ENCODE peak calls at places on chromosomes 12 and 14, in nine cellular contexts. X is astrocyte of the cerebellum; N is T-helper 9 cell; R is C1 segment of cervical spinal cord; F is activated CD4-positive, CD25-positive, alpha-beta regulatory T cell; Y is stimulated activated naive CD8-positive, alpha-beta T cell treated with anti-CD3 and anti-CD28 coated beads, Interleukin-15, amount 100 ng/mL, for 72 hours; A is GDM1; T is H4; C is T-cell. V is an unnamed sample.

GRCh38 chr14:102183922-102184677 is 44.4 kb downstream of the WDR20 start:
- DNase-seq in Y (no peak), X (no peak), F (no peak), N (no peak), C (no peak), T (no peak), A (no peak), R (no peak), V (peak)

GRCh38 chr12:1836241-1836803 is 16.0 kb downstream of the LRTM2 start:
- DNase-seq in C (no peak), Y (no peak), X (no peak), F (no peak), A (no peak), T (no peak), N (no peak), R (no peak), V (no peak)

GRCh38 chr12:63978519-63978918 is 134.0 kb downstream of the SRGAP1 start:
- DNase-seq in Y (no peak), T (no peak), A (no peak), R (no peak), F (no peak), N (no peak), C (no peak), X (peak), V (no peak)

GRCh38 chr14:100059433-100059781 is 5.8 kb upstream of the EVL start:
- DNase-seq in F (no peak), C (no peak), R (no peak), N (no peak), Y (no peak), X (no peak), T (no peak), A (no peak), V (no peak)

GRCh38 chr12:29518407-29518806 is 20.9 kb upstream of the OVCH1 start:
- DNase-seq in N (no peak), F (no peak), C (no peak), A (no peak), X (no peak), T (no peak), Y (no peak), R (no peak), V (no peak)

GRCh38 chr14:68535404-68536024 is 257.4 kb downstream of the ZFP36L1 start:
- DNase-seq in R (no peak), A (no peak), F (no peak), N (no peak), C (no peak), T (no peak), Y (no peak), X (no peak), V (no peak)

GRCh38 chr14:101706509-101707284 is 54.8 kb upstream of the PPP2R5C start:
- DNase-seq in C (no peak), N (no peak), F (no peak), A (no peak), R (no peak), Y (peak), T (no peak), X (no peak), V (no peak)

GRCh38 chr12:89882757-89883156 is 174.1 kb upstream of the ATP2B1 start:
- DNase-seq in C (no peak), N (no peak), F (no peak), Y (no peak), X (no peak), R (no peak), A (no peak), T (no peak), V (no peak)

GRCh38 chr12:119208626-119209061 is 29.9 kb downstream of the HSPB8 start:
- DNase-seq in T (peak), N (no peak), Y (no peak), A (no peak), X (no peak), R (no peak), F (no peak), C (no peak), V (no peak)

GRCh38 chr14:103220134-103220981 is 97.1 kb downstream of the TNFAIP2 start:
- DNase-seq in C (no peak), F (no peak), Y (no peak), A (no peak), X (no peak), N (no peak), R (no peak), T (no peak), V (no peak)

GRCh38 chr12:5965950-5966383 is 20.9 kb upstream of the ANO2 start:
- DNase-seq in A (peak), R (no peak), Y (peak), F (peak), N (peak), C (peak), T (peak), X (no peak), V (peak)

GRCh38 chr12:42180990-42181611 is 36.4 kb upstream of the GXYLT1 start:
- DNase-seq in N (no peak), A (no peak), C (no peak), X (no peak), R (no peak), Y (no peak), T (peak), F (no peak), V (no peak)

GRCh38 chr12:23854598-23854997 is 94.9 kb downstream of the SOX5 start:
- DNase-seq in A (no peak), T (no peak), R (no peak), Y (no peak), X (no peak), F (no peak), N (no peak), C (no peak), V (no peak)

GRCh38 chr12:2666846-2667245 is 127.9 kb upstream of the FKBP4 start:
- DNase-seq in R (no peak), F (no peak), N (no peak), X (no peak), Y (no peak), C (no peak), A (no peak), T (no peak), V (no peak)